ENCODE peak calls at places on chromosomes 4 and X, in nine cellular contexts. One of them, this sample, is unnamed. For H3K27me3, the result is how much of the 10 kb centered on the place peaks cover.

GRCh38 chr4:101349346-101350064 is 2.2 kb upstream of the PPP3CA start:
- DNase-seq in fibroblast of lung: peak
- DNase-seq in small intestine: peak
- DNase-seq in PC-3: peak
- DNase-seq in pancreas: peak
- DNase-seq in keratinocyte: peak
- DNase-seq in prostate gland: peak
- DNase-seq in transverse colon: peak
- DNase-seq in gastrocnemius medialis: no peak
- DNase-seq in this sample: peak

GRCh38 chrX:99266255-99266654 is 1143.8 kb downstream of the PCDH19 start:
- DNase-seq in fibroblast of lung: no peak
- DNase-seq in small intestine: no peak
- DNase-seq in PC-3: no peak
- DNase-seq in pancreas: no peak
- DNase-seq in keratinocyte: no peak
- DNase-seq in prostate gland: no peak
- DNase-seq in transverse colon: no peak
- DNase-seq in gastrocnemius medialis: no peak
- DNase-seq in this sample: no peak

GRCh38 chr4:161183729-161184128 is 980.1 kb downstream of the FSTL5 start:
- DNase-seq in fibroblast of lung: no peak
- DNase-seq in small intestine: peak
- DNase-seq in PC-3: no peak
- DNase-seq in pancreas: no peak
- DNase-seq in keratinocyte: no peak
- DNase-seq in prostate gland: no peak
- DNase-seq in transverse colon: no peak
- DNase-seq in gastrocnemius medialis: no peak
- DNase-seq in this sample: no peak

GRCh38 chr4:77360451-77360850 is 203.4 kb downstream of the CCNG2 start:
- DNase-seq in fibroblast of lung: no peak
- DNase-seq in small intestine: no peak
- DNase-seq in PC-3: no peak
- DNase-seq in pancreas: no peak
- DNase-seq in keratinocyte: no peak
- DNase-seq in prostate gland: no peak
- DNase-seq in transverse colon: no peak
- DNase-seq in gastrocnemius medialis: no peak
- DNase-seq in this sample: no peak

GRCh38 chrX:40097492-40098263 is at the start of gene BCOR:
- DNase-seq in fibroblast of lung: peak
- DNase-seq in small intestine: peak
- DNase-seq in PC-3: peak
- DNase-seq in pancreas: peak
- DNase-seq in keratinocyte: no peak
- DNase-seq in prostate gland: peak
- DNase-seq in transverse colon: peak
- DNase-seq in gastrocnemius medialis: peak
- DNase-seq in this sample: peak

GRCh38 chr4:183738081-183738673 is 79.1 kb downstream of the TRAPPC11 start:
- DNase-seq in fibroblast of lung: peak
- DNase-seq in small intestine: no peak
- DNase-seq in PC-3: peak
- DNase-seq in pancreas: no peak
- DNase-seq in keratinocyte: no peak
- DNase-seq in prostate gland: no peak
- DNase-seq in transverse colon: no peak
- DNase-seq in gastrocnemius medialis: no peak
- DNase-seq in this sample: no peak

GRCh38 chr4:11418610-11419009 is 10.1 kb downstream of the HS3ST1 start:
- DNase-seq in fibroblast of lung: no peak
- DNase-seq in small intestine: no peak
- DNase-seq in PC-3: peak
- DNase-seq in pancreas: no peak
- DNase-seq in keratinocyte: no peak
- DNase-seq in prostate gland: no peak
- DNase-seq in transverse colon: no peak
- DNase-seq in gastrocnemius medialis: no peak
- DNase-seq in this sample: no peak

GRCh38 chr4:107619731-107620130 is 100.3 kb downstream of the PAPSS1 start:
- DNase-seq in fibroblast of lung: no peak
- DNase-seq in small intestine: no peak
- DNase-seq in PC-3: no peak
- DNase-seq in pancreas: no peak
- DNase-seq in keratinocyte: no peak
- DNase-seq in prostate gland: no peak
- DNase-seq in transverse colon: no peak
- DNase-seq in gastrocnemius medialis: no peak
- DNase-seq in this sample: no peak

GRCh38 chr4:94446386-94446785 is 5.4 kb upstream of the PDLIM5 start:
- DNase-seq in fibroblast of lung: peak
- DNase-seq in small intestine: no peak
- DNase-seq in PC-3: peak
- DNase-seq in pancreas: no peak
- DNase-seq in keratinocyte: no peak
- DNase-seq in prostate gland: no peak
- DNase-seq in transverse colon: no peak
- DNase-seq in gastrocnemius medialis: no peak
- DNase-seq in this sample: no peak

GRCh38 chr4:8438743-8439142 is 1.8 kb downstream of the ACOX3 start:
- DNase-seq in fibroblast of lung: no peak
- DNase-seq in small intestine: no peak
- DNase-seq in PC-3: no peak
- DNase-seq in pancreas: no peak
- DNase-seq in keratinocyte: no peak
- DNase-seq in prostate gland: peak
- DNase-seq in transverse colon: no peak
- DNase-seq in gastrocnemius medialis: no peak
- DNase-seq in this sample: no peak

GRCh38 chr4:8737601-8738279 is 133.9 kb downstream of the HMX1 start:
- DNase-seq in fibroblast of lung: no peak
- DNase-seq in small intestine: no peak
- DNase-seq in PC-3: no peak
- DNase-seq in pancreas: no peak
- DNase-seq in keratinocyte: no peak
- DNase-seq in prostate gland: no peak
- DNase-seq in transverse colon: no peak
- DNase-seq in gastrocnemius medialis: no peak
- DNase-seq in this sample: no peak

GRCh38 chr4:99945718-99946345 is 586 bp downstream of the DNAJB14 start:
- DNase-seq in fibroblast of lung: peak
- DNase-seq in small intestine: peak
- DNase-seq in PC-3: peak
- DNase-seq in pancreas: no peak
- DNase-seq in keratinocyte: no peak
- DNase-seq in prostate gland: no peak
- DNase-seq in transverse colon: no peak
- DNase-seq in gastrocnemius medialis: no peak
- DNase-seq in this sample: no peak

GRCh38 chr4:80335226-80335553 is 340 bp upstream of the CFAP299 start:
- DNase-seq in fibroblast of lung: no peak
- DNase-seq in small intestine: no peak
- DNase-seq in PC-3: no peak
- DNase-seq in pancreas: no peak
- DNase-seq in keratinocyte: no peak
- DNase-seq in prostate gland: no peak
- DNase-seq in transverse colon: no peak
- DNase-seq in gastrocnemius medialis: no peak
- DNase-seq in this sample: no peak

GRCh38 chr4:173461170-173461569 is 62.3 kb upstream of the SCRG1 start:
- DNase-seq in fibroblast of lung: peak
- DNase-seq in small intestine: no peak
- DNase-seq in PC-3: peak
- DNase-seq in pancreas: no peak
- DNase-seq in keratinocyte: no peak
- DNase-seq in prostate gland: no peak
- DNase-seq in transverse colon: no peak
- DNase-seq in gastrocnemius medialis: no peak
- DNase-seq in this sample: no peak

GRCh38 chr4:106601519-106601918 is 232.9 kb upstream of the GIMD1 start:
- DNase-seq in fibroblast of lung: peak
- DNase-seq in small intestine: no peak
- DNase-seq in PC-3: no peak
- DNase-seq in pancreas: no peak
- DNase-seq in keratinocyte: no peak
- DNase-seq in prostate gland: no peak
- DNase-seq in transverse colon: no peak
- DNase-seq in gastrocnemius medialis: no peak
- DNase-seq in this sample: no peak

GRCh38 chr4:79049840-79050520 is 110.7 kb upstream of the PAQR3 start:
- DNase-seq in fibroblast of lung: no peak
- DNase-seq in small intestine: peak
- DNase-seq in PC-3: peak
- DNase-seq in pancreas: no peak
- DNase-seq in keratinocyte: no peak
- DNase-seq in prostate gland: peak
- DNase-seq in transverse colon: peak
- DNase-seq in gastrocnemius medialis: no peak
- DNase-seq in this sample: peak

GRCh38 chr4:146590801-146591200 is 47.9 kb upstream of the POU4F2 start:
- DNase-seq in fibroblast of lung: no peak
- DNase-seq in small intestine: no peak
- DNase-seq in PC-3: no peak
- DNase-seq in pancreas: no peak
- DNase-seq in keratinocyte: no peak
- DNase-seq in prostate gland: no peak
- DNase-seq in transverse colon: no peak
- DNase-seq in gastrocnemius medialis: no peak
- DNase-seq in this sample: no peak

GRCh38 chr4:11376146-11376545 is 52.5 kb downstream of the HS3ST1 start:
- DNase-seq in fibroblast of lung: no peak
- DNase-seq in small intestine: no peak
- DNase-seq in PC-3: no peak
- DNase-seq in pancreas: no peak
- DNase-seq in keratinocyte: no peak
- DNase-seq in prostate gland: no peak
- DNase-seq in transverse colon: no peak
- DNase-seq in gastrocnemius medialis: no peak
- DNase-seq in this sample: no peak

GRCh38 chrX:119482497-119483480 is 14.5 kb downstream of the SLC25A5 start:
- DNase-seq in fibroblast of lung: peak
- DNase-seq in small intestine: peak
- DNase-seq in PC-3: peak
- DNase-seq in pancreas: peak
- DNase-seq in keratinocyte: no peak
- DNase-seq in prostate gland: no peak
- DNase-seq in transverse colon: peak
- DNase-seq in gastrocnemius medialis: peak
- DNase-seq in this sample: peak

GRCh38 chr4:81493895-81494490 is 22.3 kb upstream of the RASGEF1B start:
- DNase-seq in fibroblast of lung: no peak
- DNase-seq in small intestine: peak
- DNase-seq in PC-3: no peak
- DNase-seq in pancreas: no peak
- DNase-seq in keratinocyte: no peak
- DNase-seq in prostate gland: no peak
- DNase-seq in transverse colon: no peak
- DNase-seq in gastrocnemius medialis: no peak
- DNase-seq in this sample: no peak

DNA sequence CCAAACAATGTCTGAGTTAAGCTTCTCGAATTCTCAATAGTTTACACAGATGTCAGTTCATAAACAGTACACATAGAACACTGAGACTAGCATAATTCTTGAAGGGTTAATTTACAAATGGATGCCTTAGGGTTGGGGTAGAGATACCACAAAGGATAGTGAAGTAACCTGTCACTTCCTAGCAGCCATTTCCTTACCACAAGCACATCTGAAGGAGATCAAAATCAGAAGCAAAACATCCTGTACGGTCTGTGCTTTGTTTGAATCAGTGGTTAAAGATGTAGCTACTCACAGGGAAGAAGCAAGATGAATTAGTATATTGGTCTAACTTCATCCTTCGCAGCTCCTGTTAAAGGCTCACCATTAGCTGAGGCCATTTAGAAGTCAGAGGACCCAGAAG is 2393.8 kb downstream of the ARAP2 start:
- DNase-seq in fibroblast of lung: peak
- DNase-seq in small intestine: no peak
- DNase-seq in PC-3: no peak
- DNase-seq in pancreas: no peak
- DNase-seq in keratinocyte: no peak
- DNase-seq in prostate gland: no peak
- DNase-seq in transverse colon: no peak
- DNase-seq in gastrocnemius medialis: no peak
- DNase-seq in this sample: no peak
- H3K27ac ChIP-seq in fibroblast of lung: no peak
- H3K27ac ChIP-seq in small intestine: no peak
- H3K27ac ChIP-seq in PC-3: no peak
- H3K27ac ChIP-seq in pancreas: no peak
- H3K27ac ChIP-seq in keratinocyte: no peak
- H3K27ac ChIP-seq in prostate gland: no peak
- H3K27ac ChIP-seq in transverse colon: no peak
- H3K27ac ChIP-seq in gastrocnemius medialis: no peak
- H3K27ac ChIP-seq in this sample: no peak

DNA sequence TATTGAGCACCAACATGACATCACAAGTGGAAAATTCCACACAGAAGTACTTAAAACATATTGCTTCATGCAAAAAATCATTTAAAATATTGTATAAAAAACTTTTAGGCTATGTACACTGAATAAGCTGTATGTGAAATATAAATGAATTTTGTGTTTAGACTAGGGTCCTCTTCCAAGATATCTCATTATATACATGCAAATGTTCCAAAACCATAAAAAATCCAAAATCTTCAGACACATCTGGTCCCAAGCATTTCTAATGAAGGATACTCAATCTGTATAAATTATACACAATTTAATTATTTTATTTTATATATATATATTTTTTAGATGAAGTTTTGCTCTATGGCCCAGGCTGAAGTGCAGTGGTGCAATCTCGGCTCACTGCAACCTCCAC is 10.1 kb upstream of the GSX2 start:
- DNase-seq in fibroblast of lung: no peak
- DNase-seq in small intestine: no peak
- DNase-seq in PC-3: no peak
- DNase-seq in pancreas: no peak
- DNase-seq in keratinocyte: no peak
- DNase-seq in prostate gland: no peak
- DNase-seq in transverse colon: no peak
- DNase-seq in gastrocnemius medialis: no peak
- DNase-seq in this sample: no peak
- H3K27me3 ChIP-seq in fibroblast of lung: under half
- H3K27me3 ChIP-seq in small intestine: under half
- H3K27me3 ChIP-seq in PC-3: under half
- H3K27me3 ChIP-seq in pancreas: under half
- H3K27me3 ChIP-seq in keratinocyte: under half
- H3K27me3 ChIP-seq in prostate gland: under half
- H3K27me3 ChIP-seq in transverse colon: half or more
- H3K27me3 ChIP-seq in gastrocnemius medialis: under half
- H3K27me3 ChIP-seq in this sample: under half

GRCh38 chr4:25658357-25658771 is 2.7 kb downstream of the SLC34A2 start:
- DNase-seq in fibroblast of lung: no peak
- DNase-seq in small intestine: no peak
- DNase-seq in PC-3: no peak
- DNase-seq in pancreas: no peak
- DNase-seq in keratinocyte: no peak
- DNase-seq in prostate gland: no peak
- DNase-seq in transverse colon: no peak
- DNase-seq in gastrocnemius medialis: no peak
- DNase-seq in this sample: no peak
- H3K4me3 ChIP-seq in fibroblast of lung: no peak
- H3K4me3 ChIP-seq in small intestine: no peak
- H3K4me3 ChIP-seq in PC-3: no peak
- H3K4me3 ChIP-seq in pancreas: no peak
- H3K4me3 ChIP-seq in keratinocyte: no peak
- H3K4me3 ChIP-seq in prostate gland: no peak
- H3K4me3 ChIP-seq in transverse colon: no peak
- H3K4me3 ChIP-seq in gastrocnemius medialis: no peak
- H3K4me3 ChIP-seq in this sample: no peak

GRCh38 chr4:137312257-137312656 is 220.0 kb downstream of the PCDH18 start:
- DNase-seq in fibroblast of lung: peak
- DNase-seq in small intestine: no peak
- DNase-seq in PC-3: peak
- DNase-seq in pancreas: no peak
- DNase-seq in keratinocyte: no peak
- DNase-seq in prostate gland: no peak
- DNase-seq in transverse colon: no peak
- DNase-seq in gastrocnemius medialis: no peak
- DNase-seq in this sample: no peak
- H3K27ac ChIP-seq in fibroblast of lung: no peak
- H3K27ac ChIP-seq in small intestine: no peak
- H3K27ac ChIP-seq in PC-3: no peak
- H3K27ac ChIP-seq in pancreas: no peak
- H3K27ac ChIP-seq in keratinocyte: no peak
- H3K27ac ChIP-seq in prostate gland: no peak
- H3K27ac ChIP-seq in transverse colon: no peak
- H3K27ac ChIP-seq in gastrocnemius medialis: no peak
- H3K27ac ChIP-seq in this sample: no peak